ENCODE peak calls at places on chromosomes 12 and 14, in five cellular contexts. X is activated CD4-positive, alpha-beta memory T cell treated with anti-CD3 and anti-CD28 coated beads, Interleukin-2, amount 10 ng/mL, durations not matched to agents 7 days and 5 days; D is stimulated activated CD8-positive, alpha-beta memory T cell treated with anti-CD3 and anti-CD28 coated beads, Interleukin-2, amount 100 ng/mL, for 48 hours; E is mammary epithelial cell; J is frontal cortex. F is an unnamed sample.

GRCh38 chr12:19491863-19492262 is 52.6 kb downstream of the AEBP2 start:
- DNase-seq in J (no peak), X (no peak), E (no peak), D (no peak), F (no peak)

GRCh38 chr12:89874146-89874545 is 165.5 kb upstream of the ATP2B1 start:
- DNase-seq in X (no peak), J (no peak), E (no peak), D (no peak), F (no peak)

GRCh38 chr12:1698638-1699214 is 7.9 kb downstream of the ADIPOR2 start:
- DNase-seq in D (no peak), E (no peak), X (no peak), J (no peak), F (no peak)

GRCh38 chr12:50564240-50564947 is 59.6 kb downstream of the DIP2B start:
- DNase-seq in J (no peak), D (no peak), E (no peak), X (no peak), F (no peak)

GRCh38 chr14:105330491-105330895 is 15.9 kb downstream of the PACS2 start:
- DNase-seq in J (no peak), E (peak), X (no peak), D (peak), F (no peak)

GRCh38 chr14:105738638-105739037 is 212.3 kb downstream of the TMEM121 start:
- DNase-seq in X (no peak), J (no peak), D (no peak), E (no peak), F (no peak)

GRCh38 chr12:127745466-127746220 is 521.3 kb upstream of the TMEM132C start:
- DNase-seq in D (no peak), J (no peak), E (no peak), X (no peak), F (no peak)

GRCh38 chr12:10153271-10154144 is 18.4 kb downstream of the OLR1 start:
- DNase-seq in E (peak), D (peak), X (peak), J (peak), F (peak)

GRCh38 chr14:36424478-36425102 is 95.4 kb downstream of the NKX2-1 start:
- DNase-seq in E (no peak), X (no peak), D (no peak), J (no peak), F (no peak)

GRCh38 chr12:124913474-124914391 is 717 bp downstream of the UBC start:
- DNase-seq in J (no peak), D (peak), E (peak), X (peak), F (peak)

GRCh38 chr12:1470051-1470450 is 124.3 kb downstream of the FBXL14 start:
- DNase-seq in X (no peak), D (no peak), E (no peak), J (no peak), F (no peak)

GRCh38 chr14:23365353-23366162 is 586 bp upstream of the EFS start:
- DNase-seq in X (no peak), E (no peak), J (peak), D (no peak), F (no peak)

GRCh38 chr12:78002878-78003277 is 172.2 kb downstream of the NAV3 start:
- DNase-seq in E (no peak), X (no peak), D (no peak), J (no peak), F (no peak)

GRCh38 chr14:79186523-79186922 is 1016.4 kb downstream of the NRXN3 start:
- DNase-seq in E (no peak), D (no peak), J (no peak), X (no peak), F (no peak)

GRCh38 chr12:113910751-113911272 is 55.3 kb downstream of the RBM19 start:
- DNase-seq in J (no peak), E (no peak), D (no peak), X (no peak), F (no peak)

GRCh38 chr12:6084261-6084968 is 40.1 kb downstream of the VWF start:
- DNase-seq in E (peak), J (no peak), D (no peak), X (no peak), F (no peak)

GRCh38 chr14:61694039-61694438 is 1.3 kb upstream of the HIF1A start:
- DNase-seq in D (no peak), J (no peak), E (no peak), X (no peak), F (no peak)

GRCh38 chr14:37595809-37596595 is 573 bp downstream of the TTC6 start:
- DNase-seq in J (no peak), D (peak), E (peak), X (peak), F (peak)

GRCh38 chr14:24834951-24835350 is 201.0 kb upstream of the GZMB start:
- DNase-seq in E (no peak), J (no peak), D (no peak), X (no peak), F (no peak)

GRCh38 chr14:92846162-92846897 is 52.2 kb downstream of the GOLGA5 start:
- DNase-seq in J (no peak), E (peak), D (peak), X (peak), F (no peak)

GRCh38 chr14:69281450-69282169 is 21.7 kb downstream of the GALNT16 start:
- DNase-seq in J (no peak), D (no peak), X (no peak), E (no peak), F (no peak)

GRCh38 chr12:117832459-117833457 is 136.0 kb downstream of the KSR2 start:
- DNase-seq in E (peak), J (no peak), X (no peak), D (no peak), F (no peak)

GRCh38 chr14:100586520-100587247 is 533 bp downstream of the BEGAIN start:
- DNase-seq in J (no peak), E (peak), X (peak), D (peak), F (no peak)

GRCh38 chr12:130953783-130954543 is at the start of gene ADGRD1:
- DNase-seq in X (no peak), J (no peak), E (no peak), D (no peak), F (no peak)

GRCh38 chr12:101968770-101969169 is 91.4 kb downstream of the DRAM1 start:
- DNase-seq in D (no peak), J (no peak), X (no peak), E (peak), F (no peak)

GRCh38 chr14:104323551-104324175 is 185.3 kb downstream of the KIF26A start:
- DNase-seq in E (no peak), J (no peak), X (no peak), D (no peak), F (no peak)

GRCh38 chr14:82501554-82501953 is 967.9 kb upstream of the SEL1L start:
- DNase-seq in J (no peak), D (no peak), E (no peak), X (no peak), F (no peak)

GRCh38 chr14:98112211-98112780 is 1159.7 kb downstream of the BCL11B start:
- DNase-seq in X (no peak), E (peak), D (no peak), J (no peak), F (no peak)

GRCh38 chr12:65430571-65431306 is 152.3 kb downstream of the MSRB3 start:
- DNase-seq in E (peak), X (no peak), D (no peak), J (no peak), F (no peak)

GRCh38 chr14:50964683-50965390 is 20.6 kb upstream of the PYGL start:
- DNase-seq in E (peak), J (no peak), D (no peak), X (no peak), F (no peak)

GRCh38 chr14:61218765-61219164 is 62.4 kb downstream of the TMEM30B start:
- DNase-seq in J (no peak), E (no peak), X (no peak), D (no peak), F (no peak)

GRCh38 chr14:91744068-91744480 is 12.2 kb upstream of the CATSPERB start:
- DNase-seq in J (no peak), D (no peak), E (no peak), X (no peak), F (no peak)

GRCh38 chr12:114673169-114673833 is 10.7 kb downstream of the TBX3 start:
- DNase-seq in J (no peak), X (no peak), E (peak), D (no peak), F (no peak)

GRCh38 chr12:107458163-107458562 is 227.4 kb upstream of the PWP1 start:
- DNase-seq in J (no peak), X (no peak), D (no peak), E (no peak), F (no peak)

GRCh38 chr12:124002021-124002640 is 29.1 kb downstream of the ZNF664 start:
- DNase-seq in D (no peak), J (no peak), E (no peak), X (no peak), F (no peak)